ENCODE peak calls at places on chromosomes 7 and 10, in seven cellular contexts. One of them, this sample, is unnamed.

GRCh38 chr7:159012353-159013069 is 132.2 kb downstream of the VIPR2 start:
- DNase-seq in spleen: no peak
- DNase-seq in astrocyte of the spinal cord: no peak
- DNase-seq in endodermal cell: no peak
- DNase-seq in PC-3: peak; percentile 67
- DNase-seq in choroid plexus epithelial cell: peak; percentile 27
- DNase-seq in lung: peak; percentile 61
- DNase-seq in this sample: no peak

GRCh38 chr7:106812027-106812643 is 52.9 kb upstream of the PIK3CG start:
- DNase-seq in astrocyte of the spinal cord: no peak
- DNase-seq in choroid plexus epithelial cell: no peak
- DNase-seq in spleen: no peak
- DNase-seq in PC-3: no peak
- DNase-seq in lung: no peak
- DNase-seq in endodermal cell: no peak
- DNase-seq in this sample: no peak

GRCh38 chr10:88523739-88524400 is 59.2 kb downstream of the RNLS start:
- DNase-seq in choroid plexus epithelial cell: no peak
- DNase-seq in spleen: no peak
- DNase-seq in astrocyte of the spinal cord: no peak
- DNase-seq in lung: no peak
- DNase-seq in endodermal cell: no peak
- DNase-seq in PC-3: no peak
- DNase-seq in this sample: no peak

GRCh38 chr7:101378808-101379207 is 16.1 kb downstream of the COL26A1 start:
- DNase-seq in choroid plexus epithelial cell: peak; percentile 21
- DNase-seq in spleen: no peak
- DNase-seq in astrocyte of the spinal cord: no peak
- DNase-seq in lung: no peak
- DNase-seq in endodermal cell: peak; percentile 84
- DNase-seq in PC-3: no peak
- DNase-seq in this sample: peak; percentile 31

GRCh38 chr10:130141460-130141859 is 5.3 kb downstream of the GLRX3 start:
- DNase-seq in lung: no peak
- DNase-seq in PC-3: no peak
- DNase-seq in endodermal cell: no peak
- DNase-seq in choroid plexus epithelial cell: peak; percentile 50
- DNase-seq in astrocyte of the spinal cord: no peak
- DNase-seq in spleen: no peak
- DNase-seq in this sample: no peak

GRCh38 chr10:5211696-5212095 is 15.1 kb downstream of the AKR1C4 start:
- DNase-seq in endodermal cell: no peak
- DNase-seq in spleen: no peak
- DNase-seq in lung: no peak
- DNase-seq in astrocyte of the spinal cord: no peak
- DNase-seq in PC-3: no peak
- DNase-seq in choroid plexus epithelial cell: no peak
- DNase-seq in this sample: no peak

GRCh38 chr10:93672022-93672678 is 30.2 kb downstream of the FRA10AC1 start:
- DNase-seq in astrocyte of the spinal cord: no peak
- DNase-seq in PC-3: no peak
- DNase-seq in endodermal cell: no peak
- DNase-seq in lung: no peak
- DNase-seq in spleen: no peak
- DNase-seq in choroid plexus epithelial cell: no peak
- DNase-seq in this sample: no peak

GRCh38 chr10:51083280-51083986 is 9.1 kb downstream of the PRKG1 start:
- DNase-seq in PC-3: no peak
- DNase-seq in endodermal cell: peak; percentile 81
- DNase-seq in astrocyte of the spinal cord: no peak
- DNase-seq in choroid plexus epithelial cell: peak; percentile 44
- DNase-seq in lung: no peak
- DNase-seq in spleen: no peak
- DNase-seq in this sample: no peak

GRCh38 chr10:48605786-48606529 is 1.1 kb upstream of the ARHGAP22 start:
- DNase-seq in endodermal cell: peak; percentile 32
- DNase-seq in spleen: no peak
- DNase-seq in astrocyte of the spinal cord: peak; percentile 53
- DNase-seq in choroid plexus epithelial cell: no peak
- DNase-seq in lung: no peak
- DNase-seq in PC-3: peak; percentile 72
- DNase-seq in this sample: peak; percentile 67

GRCh38 chr10:121823993-121824463 is 103.8 kb downstream of the ATE1 start:
- DNase-seq in PC-3: peak; percentile 62
- DNase-seq in astrocyte of the spinal cord: peak; percentile 66
- DNase-seq in spleen: no peak
- DNase-seq in choroid plexus epithelial cell: peak; percentile 81
- DNase-seq in lung: no peak
- DNase-seq in endodermal cell: no peak
- DNase-seq in this sample: peak; percentile 71

GRCh38 chr10:58064714-58065528 is 202.8 kb downstream of the IPMK start:
- DNase-seq in endodermal cell: peak; percentile 73
- DNase-seq in lung: no peak
- DNase-seq in choroid plexus epithelial cell: peak; percentile 82
- DNase-seq in astrocyte of the spinal cord: peak; percentile 69
- DNase-seq in PC-3: peak; percentile 92
- DNase-seq in spleen: no peak
- DNase-seq in this sample: peak; percentile 76

GRCh38 chr7:74275401-74275881 is 13.8 kb upstream of the CLIP2 start:
- DNase-seq in choroid plexus epithelial cell: no peak
- DNase-seq in astrocyte of the spinal cord: no peak
- DNase-seq in spleen: no peak
- DNase-seq in PC-3: no peak
- DNase-seq in lung: no peak
- DNase-seq in endodermal cell: peak; percentile 91
- DNase-seq in this sample: no peak
- TF ChIP-seq CTCF in choroid plexus epithelial cell: peak; percentile 71
- TF ChIP-seq CTCF in astrocyte of the spinal cord: peak; percentile 63
- TF ChIP-seq CTCF in spleen: peak; percentile 27
- TF ChIP-seq CTCF in PC-3: peak; percentile 54
- TF ChIP-seq CTCF in lung: no peak
- TF ChIP-seq CTCF in endodermal cell: peak; percentile 90
- TF ChIP-seq CTCF in this sample: peak; percentile 42

GRCh38 chr10:74190494-74190893 is 39.5 kb downstream of the ADK start:
- DNase-seq in astrocyte of the spinal cord: no peak
- DNase-seq in choroid plexus epithelial cell: no peak
- DNase-seq in endodermal cell: no peak
- DNase-seq in lung: no peak
- DNase-seq in PC-3: peak; percentile 81
- DNase-seq in spleen: no peak
- DNase-seq in this sample: no peak
- H3K4me3 ChIP-seq in astrocyte of the spinal cord: no peak overlapping the region
- H3K4me3 ChIP-seq in choroid plexus epithelial cell: no peak overlapping the region
- H3K4me3 ChIP-seq in endodermal cell: no peak overlapping the region
- H3K4me3 ChIP-seq in lung: no peak overlapping the region
- H3K4me3 ChIP-seq in PC-3: peak overlapping the region; percentile 46
- H3K4me3 ChIP-seq in spleen: no peak overlapping the region
- H3K4me3 ChIP-seq in this sample: peak overlapping the region; percentile 2

DNA sequence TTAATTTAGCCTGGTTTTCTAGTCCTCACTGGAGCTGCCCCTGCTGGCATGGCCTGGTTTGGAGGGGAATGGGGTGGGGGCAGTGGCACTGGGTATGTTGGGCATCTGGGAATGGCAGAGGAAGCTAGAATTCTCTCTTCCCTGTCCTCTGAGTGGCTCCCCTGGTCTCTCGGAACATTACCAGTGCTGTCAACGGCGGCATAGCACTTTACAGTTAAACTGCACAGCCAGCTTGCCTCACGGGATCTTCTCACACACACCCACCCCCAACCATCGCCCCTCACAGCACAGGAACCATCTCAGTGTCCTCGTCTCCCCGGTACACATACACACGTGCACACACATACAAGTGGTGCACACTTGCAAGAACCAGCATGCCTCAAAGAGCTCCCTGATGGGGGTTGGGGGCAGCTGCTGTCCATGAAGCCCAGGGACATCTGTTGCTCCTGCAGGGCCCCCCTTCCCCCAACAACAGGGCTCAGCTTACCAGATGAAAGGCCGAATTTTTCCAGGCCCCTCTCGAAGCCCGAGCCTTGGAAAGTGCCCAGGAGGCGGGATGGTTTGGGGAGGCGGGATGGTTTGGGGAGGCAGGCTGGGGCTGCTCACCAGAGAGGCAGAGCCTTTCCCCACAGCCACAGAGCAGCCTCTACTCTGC is 41.0 kb downstream of the TSPAN15 start:
- DNase-seq in spleen: peak; percentile 19
- DNase-seq in astrocyte of the spinal cord: no peak
- DNase-seq in choroid plexus epithelial cell: no peak
- DNase-seq in PC-3: no peak
- DNase-seq in lung: no peak
- DNase-seq in endodermal cell: no peak
- DNase-seq in this sample: no peak
- TF ChIP-seq CTCF in spleen: no peak
- TF ChIP-seq CTCF in astrocyte of the spinal cord: no peak
- TF ChIP-seq CTCF in choroid plexus epithelial cell: no peak
- TF ChIP-seq CTCF in PC-3: no peak
- TF ChIP-seq CTCF in lung: no peak
- TF ChIP-seq CTCF in endodermal cell: no peak
- TF ChIP-seq CTCF in this sample: no peak

GRCh38 chr7:137754076-137754851 is 92.5 kb downstream of the DGKI start:
- DNase-seq in astrocyte of the spinal cord: no peak
- DNase-seq in endodermal cell: peak; percentile 59
- DNase-seq in lung: no peak
- DNase-seq in choroid plexus epithelial cell: peak; percentile 8
- DNase-seq in PC-3: no peak
- DNase-seq in spleen: no peak
- DNase-seq in this sample: no peak
- H3K4me3 ChIP-seq in astrocyte of the spinal cord: no peak overlapping the region
- H3K4me3 ChIP-seq in endodermal cell: no peak overlapping the region
- H3K4me3 ChIP-seq in lung: no peak overlapping the region
- H3K4me3 ChIP-seq in choroid plexus epithelial cell: no peak overlapping the region
- H3K4me3 ChIP-seq in PC-3: no peak overlapping the region
- H3K4me3 ChIP-seq in spleen: no peak overlapping the region
- H3K4me3 ChIP-seq in this sample: no peak overlapping the region

DNA sequence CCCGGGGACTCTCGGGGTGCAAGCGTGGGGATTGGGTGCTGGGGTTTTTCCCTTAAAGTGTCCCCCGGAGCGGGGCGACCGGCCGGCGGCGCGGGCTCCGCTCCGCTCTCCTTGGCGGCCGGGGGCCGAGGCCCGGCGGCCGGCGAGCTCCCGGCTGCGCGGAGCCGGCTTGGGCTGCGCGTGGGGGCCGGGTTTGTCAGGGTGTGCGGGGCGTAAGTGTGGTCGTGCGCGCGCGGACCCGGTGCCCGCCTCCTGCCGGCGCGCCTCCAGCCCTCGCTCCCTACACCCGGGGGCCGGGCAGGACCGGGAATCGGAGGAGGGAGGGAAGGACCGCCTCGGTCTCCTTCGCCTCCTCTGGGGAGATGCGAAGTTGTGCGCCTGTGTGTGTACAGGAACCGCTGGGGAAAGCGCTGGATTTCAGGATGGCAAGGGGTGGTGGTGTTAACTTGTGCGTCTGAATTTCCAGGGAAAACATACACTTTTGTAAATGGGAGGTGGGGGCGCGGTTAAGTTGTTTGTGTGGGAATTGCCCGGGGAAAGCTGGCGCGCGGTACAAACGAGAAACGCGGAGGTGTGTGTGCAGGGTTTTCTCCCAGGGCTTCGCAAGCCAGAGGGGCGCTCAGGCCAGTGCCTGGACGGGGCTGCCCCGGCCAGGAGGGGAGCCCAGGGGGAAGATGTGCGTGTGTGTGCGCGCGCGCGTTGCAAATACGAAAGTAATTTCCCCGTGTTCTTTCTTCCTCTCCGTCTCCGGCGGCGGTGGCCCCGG is 742 bp downstream of the ZMIZ1 start:
- DNase-seq in spleen: peak; percentile 92
- DNase-seq in PC-3: peak; percentile 83
- DNase-seq in astrocyte of the spinal cord: peak; percentile 38
- DNase-seq in endodermal cell: peak; percentile 74
- DNase-seq in lung: no peak
- DNase-seq in choroid plexus epithelial cell: peak; percentile 60
- DNase-seq in this sample: peak; percentile 75
- TF ChIP-seq CTCF in spleen: no peak
- TF ChIP-seq CTCF in PC-3: peak; percentile 28
- TF ChIP-seq CTCF in astrocyte of the spinal cord: no peak
- TF ChIP-seq CTCF in endodermal cell: no peak
- TF ChIP-seq CTCF in lung: no peak
- TF ChIP-seq CTCF in choroid plexus epithelial cell: no peak
- TF ChIP-seq CTCF in this sample: no peak

DNA sequence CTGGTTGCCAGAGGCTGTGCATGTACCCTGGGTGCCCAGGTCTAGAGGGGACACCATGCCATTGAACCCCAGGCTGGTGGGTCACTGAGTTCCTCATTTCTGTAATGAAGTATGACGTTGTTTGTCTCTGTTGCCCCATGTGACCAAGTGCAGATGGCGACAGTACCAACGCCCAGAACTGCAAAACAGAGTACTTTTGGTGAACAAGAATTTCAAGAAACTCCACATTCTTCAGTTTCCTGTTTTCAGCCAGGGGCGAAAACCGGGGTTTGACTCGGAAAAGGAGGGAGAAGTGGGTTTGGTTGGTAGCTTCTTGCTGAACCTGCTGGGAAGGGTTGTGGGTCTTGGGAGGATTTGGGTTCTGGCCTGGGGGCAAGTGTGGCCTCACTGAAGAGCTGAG is 18.2 kb downstream of the CYP17A1 start:
- DNase-seq in endodermal cell: no peak
- DNase-seq in PC-3: peak; percentile 34
- DNase-seq in choroid plexus epithelial cell: no peak
- DNase-seq in spleen: no peak
- DNase-seq in lung: no peak
- DNase-seq in astrocyte of the spinal cord: no peak
- DNase-seq in this sample: no peak
- H3K4me3 ChIP-seq in endodermal cell: no peak overlapping the region
- H3K4me3 ChIP-seq in PC-3: no peak overlapping the region
- H3K4me3 ChIP-seq in choroid plexus epithelial cell: no peak overlapping the region
- H3K4me3 ChIP-seq in spleen: no peak overlapping the region
- H3K4me3 ChIP-seq in lung: no peak overlapping the region
- H3K4me3 ChIP-seq in astrocyte of the spinal cord: no peak overlapping the region
- H3K4me3 ChIP-seq in this sample: no peak overlapping the region

GRCh38 chr10:96982149-96982930 is 150.2 kb downstream of the LCOR start:
- DNase-seq in lung: no peak
- DNase-seq in PC-3: no peak
- DNase-seq in endodermal cell: no peak
- DNase-seq in astrocyte of the spinal cord: no peak
- DNase-seq in spleen: no peak
- DNase-seq in choroid plexus epithelial cell: no peak
- DNase-seq in this sample: no peak
- TF ChIP-seq CTCF in lung: no peak
- TF ChIP-seq CTCF in PC-3: no peak
- TF ChIP-seq CTCF in endodermal cell: no peak
- TF ChIP-seq CTCF in astrocyte of the spinal cord: no peak
- TF ChIP-seq CTCF in spleen: no peak
- TF ChIP-seq CTCF in choroid plexus epithelial cell: no peak
- TF ChIP-seq CTCF in this sample: no peak

GRCh38 chr10:692682-693351 is 3.3 kb upstream of the DIP2C start:
- DNase-seq in PC-3: no peak
- DNase-seq in endodermal cell: no peak
- DNase-seq in spleen: no peak
- DNase-seq in choroid plexus epithelial cell: no peak
- DNase-seq in astrocyte of the spinal cord: no peak
- DNase-seq in lung: no peak
- DNase-seq in this sample: no peak
- H3K4me3 ChIP-seq in PC-3: no peak overlapping the region
- H3K4me3 ChIP-seq in endodermal cell: no peak overlapping the region
- H3K4me3 ChIP-seq in spleen: no peak overlapping the region
- H3K4me3 ChIP-seq in choroid plexus epithelial cell: no peak overlapping the region
- H3K4me3 ChIP-seq in astrocyte of the spinal cord: no peak overlapping the region
- H3K4me3 ChIP-seq in lung: no peak overlapping the region
- H3K4me3 ChIP-seq in this sample: no peak overlapping the region